ENCODE peak calls at places on chromosome 7, in nine cellular contexts. U is epithelial cell of esophagus, G is body of pancreas, M is heart left ventricle, E is ovary, H is GM23248, F is GM12865, L is neuronal stem cell, Y is colonic mucosa. T is an unnamed sample.

GRCh38 chr7:24073651-24074420 is 210.2 kb upstream of the NPY start:
- DNase-seq in U (no peak), G (no peak), M (no peak), E (no peak), H (no peak), F (no peak), L (no peak), Y (no peak), T (no peak)

GRCh38 chr7:71132521-71133231 is 732 bp downstream of the GALNT17 start:
- DNase-seq in U (no peak), G (peak; percentile 26), M (peak; percentile 29), E (peak; percentile 52), H (peak; percentile 12), F (no peak), L (peak; percentile 40), Y (no peak), T (no peak)

GRCh38 chr7:83947260-83947659 is 247.3 kb downstream of the SEMA3A start:
- DNase-seq in U (peak; percentile 28), G (no peak), M (no peak), E (no peak), H (peak; percentile 22), F (peak; percentile 42), L (no peak), Y (no peak), T (no peak)

GRCh38 chr7:69588773-69589172 is 9.5 kb upstream of the AUTS2 start:
- DNase-seq in U (no peak), G (no peak), M (no peak), E (no peak), H (no peak), F (no peak), L (no peak), Y (no peak), T (no peak)

GRCh38 chr7:116525298-116525912 is 569 bp downstream of the CAV1 start:
- DNase-seq in U (peak; percentile 31), G (peak; percentile 37), M (peak; percentile 73), E (peak; percentile 66), H (peak; percentile 52), F (peak; percentile 56), L (no peak), Y (peak; percentile 44), T (no peak)

GRCh38 chr7:120554960-120555571 is 282.1 kb downstream of the KCND2 start:
- DNase-seq in U (peak; percentile 73), G (peak; percentile 41), M (peak; percentile 23), E (peak; percentile 19), H (peak; percentile 73), F (peak; percentile 76), L (peak; percentile 45), Y (peak; percentile 25), T (peak; percentile 66)

GRCh38 chr7:94129443-94130140 is 125.4 kb upstream of the BET1 start:
- DNase-seq in U (peak; percentile 57), G (no peak), M (no peak), E (no peak), H (peak; percentile 49), F (no peak), L (no peak), Y (no peak), T (peak; percentile 99)

GRCh38 chr7:18450021-18450420 is 45.5 kb upstream of the HDAC9 start:
- DNase-seq in U (no peak), G (no peak), M (no peak), E (no peak), H (peak; percentile 9), F (no peak), L (no peak), Y (no peak), T (no peak)

GRCh38 chr7:36149694-36150452 is 3.2 kb upstream of the EEPD1 start:
- DNase-seq in U (no peak), G (no peak), M (no peak), E (no peak), H (no peak), F (no peak), L (no peak), Y (no peak), T (no peak)

GRCh38 chr7:132380065-132380464 is 196.2 kb downstream of the PLXNA4 start:
- DNase-seq in U (no peak), G (no peak), M (peak; percentile 65), E (peak; percentile 58), H (no peak), F (no peak), L (no peak), Y (peak; percentile 46), T (no peak)

GRCh38 chr7:7922684-7923385 is 45.8 kb upstream of the GLCCI1 start:
- DNase-seq in U (no peak), G (no peak), M (no peak), E (no peak), H (no peak), F (peak; percentile 56), L (no peak), Y (no peak), T (no peak)

GRCh38 chr7:98879198-98879988 is 1.1 kb downstream of the TRRAP start:
- DNase-seq in U (peak; percentile 54), G (peak; percentile 38), M (peak; percentile 34), E (no peak), H (peak; percentile 65), F (peak; percentile 89), L (no peak), Y (peak; percentile 65), T (peak; percentile 24)

GRCh38 chr7:158508802-158509385 is 78.7 kb downstream of the PTPRN2 start:
- DNase-seq in U (no peak), G (no peak), M (no peak), E (no peak), H (no peak), F (no peak), L (no peak), Y (no peak), T (no peak)

GRCh38 chr7:55343860-55344606 is 21.1 kb upstream of the LANCL2 start:
- DNase-seq in U (no peak), G (no peak), M (no peak), E (no peak), H (no peak), F (no peak), L (no peak), Y (no peak), T (no peak)

GRCh38 chr7:94888542-94888941 is 18.9 kb upstream of the PPP1R9A start:
- DNase-seq in U (peak; percentile 60), G (peak; percentile 53), M (no peak), E (no peak), H (no peak), F (peak; percentile 14), L (no peak), Y (peak; percentile 21), T (peak; percentile 4)

GRCh38 chr7:147885906-147886305 is 704.7 kb upstream of the C7orf33 start:
- DNase-seq in U (no peak), G (no peak), M (no peak), E (no peak), H (no peak), F (no peak), L (no peak), Y (no peak), T (no peak)

GRCh38 chr7:47211467-47212121 is 370.3 kb downstream of the TNS3 start:
- DNase-seq in U (no peak), G (peak; percentile 23), M (no peak), E (no peak), H (no peak), F (peak; percentile 39), L (no peak), Y (no peak), T (no peak)

GRCh38 chr7:41834805-41835694 is 132.2 kb upstream of the INHBA start:
- DNase-seq in U (no peak), G (no peak), M (no peak), E (no peak), H (peak; percentile 73), F (no peak), L (no peak), Y (no peak), T (peak; percentile 42)

GRCh38 chr7:77415822-77416620 is at the start of gene GSAP:
- DNase-seq in U (peak; percentile 68), G (peak; percentile 75), M (peak; percentile 75), E (peak; percentile 59), H (peak; percentile 70), F (peak; percentile 76), L (peak; percentile 26), Y (peak; percentile 68), T (peak; percentile 33)

GRCh38 chr7:45998506-45998905 is 77.4 kb upstream of the IGFBP3 start:
- DNase-seq in U (no peak), G (no peak), M (no peak), E (no peak), H (no peak), F (no peak), L (no peak), Y (no peak), T (no peak)

GRCh38 chr7:156475179-156475578 is 165.4 kb upstream of the RNF32 start:
- DNase-seq in U (no peak), G (no peak), M (no peak), E (no peak), H (no peak), F (peak; percentile 51), L (no peak), Y (no peak), T (no peak)

GRCh38 chr7:16514271-16514670 is 12.4 kb upstream of the LRRC72 start:
- DNase-seq in U (no peak), G (no peak), M (no peak), E (no peak), H (no peak), F (no peak), L (no peak), Y (no peak), T (no peak)

GRCh38 chr7:31327071-31327470 is 13.5 kb downstream of the NEUROD6 start:
- DNase-seq in U (peak; percentile 79), G (no peak), M (no peak), E (no peak), H (peak; percentile 17), F (no peak), L (no peak), Y (no peak), T (no peak)

GRCh38 chr7:101165958-101166602 is 711 bp upstream of the VGF start:
- DNase-seq in U (no peak), G (peak; percentile 15), M (no peak), E (no peak), H (no peak), F (no peak), L (no peak), Y (no peak), T (no peak)
- H3K4me3 ChIP-seq in U (peak overlapping the region; percentile 7), G (no peak overlapping the region), M (peak overlapping the region; percentile 27), E (no peak overlapping the region), H (peak overlapping the region; percentile 58), F (peak overlapping the region; percentile 17), L (peak overlapping the region; percentile 72), Y (no peak overlapping the region), T (peak overlapping the region; percentile 47)

GRCh38 chr7:28903779-28904538 is 54.2 kb downstream of the TRIL start:
- DNase-seq in U (no peak), G (no peak), M (no peak), E (no peak), H (peak; percentile 31), F (no peak), L (no peak), Y (no peak), T (peak; percentile 19)
- H3K4me3 ChIP-seq in U (no peak overlapping the region), G (no peak overlapping the region), M (peak overlapping the region; percentile 35), E (peak overlapping the region; percentile 18), H (peak overlapping the region; percentile 77), F (no peak overlapping the region), L (no peak overlapping the region), Y (no peak overlapping the region), T (peak overlapping the region; percentile 53)

GRCh38 chr7:143383642-143383957 is 2.5 kb downstream of the ZYX start:
- DNase-seq in U (peak; percentile 49), G (no peak), M (no peak), E (no peak), H (peak; percentile 20), F (no peak), L (no peak), Y (no peak), T (no peak)
- H3K4me3 ChIP-seq in U (no peak overlapping the region), G (no peak overlapping the region), M (peak overlapping the region; percentile 95), E (no peak overlapping the region), H (peak overlapping the region; percentile 98), F (no peak overlapping the region), L (no peak overlapping the region), Y (peak overlapping the region; percentile 89), T (peak overlapping the region; percentile 95)

GRCh38 chr7:2066251-2066919 is 166.4 kb downstream of the MAD1L1 start:
- DNase-seq in U (no peak), G (no peak), M (no peak), E (no peak), H (no peak), F (peak; percentile 13), L (no peak), Y (no peak), T (no peak)
- H3K4me3 ChIP-seq in U (no peak overlapping the region), G (no peak overlapping the region), M (no peak overlapping the region), E (no peak overlapping the region), H (no peak overlapping the region), F (no peak overlapping the region), L (no peak overlapping the region), Y (no peak overlapping the region), T (no peak overlapping the region)

T was measured in fibroblast of villous mesenchyme.